ENCODE peak calls at places on chromosomes 2 and 18, in five cellular contexts. L is NCI-H1092 treated with DMSO at 0.1 percent for 48 hours; X is stimulated activated CD8-positive, alpha-beta memory T cell treated with anti-CD3 and anti-CD28 coated beads, Interleukin-15, amount 100 ng/mL, for 1 hour; O is HCT116; N is germinal center. U is an unnamed sample.

GRCh38 chr2:196278491-196278911 is 107.1 kb upstream of the STK17B start:
- DNase-seq in L (no peak), X (no peak), O (no peak), N (no peak), U (peak)

GRCh38 chr18:49189772-49190171 is 239.0 kb upstream of the SMAD7 start:
- DNase-seq in L (no peak), X (no peak), O (no peak), N (no peak), U (no peak)

GRCh38 chr18:37565985-37566478 is 434 bp upstream of the CELF4 start:
- DNase-seq in L (peak), X (no peak), O (no peak), N (no peak), U (no peak)

GRCh38 chr2:152504618-152505017 is 169.6 kb downstream of the FMNL2 start:
- DNase-seq in L (no peak), X (no peak), O (no peak), N (no peak), U (no peak)

GRCh38 chr2:20205915-20206524 is 18.9 kb downstream of the SDC1 start:
- DNase-seq in L (no peak), X (no peak), O (no peak), N (no peak), U (no peak)

GRCh38 chr18:59063912-59064311 is 75.8 kb upstream of the SEC11C start:
- DNase-seq in L (no peak), X (no peak), O (no peak), N (no peak), U (no peak)

GRCh38 chr18:12741351-12741750 is 38.5 kb downstream of the PSMG2 start:
- DNase-seq in L (no peak), X (no peak), O (no peak), N (no peak), U (no peak)

GRCh38 chr2:176383836-176384442 is 114.7 kb downstream of the MTX2 start:
- DNase-seq in L (no peak), X (no peak), O (no peak), N (no peak), U (no peak)

GRCh38 chr2:143725425-143725824 is 596.2 kb downstream of the ARHGAP15 start:
- DNase-seq in L (no peak), X (no peak), O (no peak), N (no peak), U (no peak)

GRCh38 chr2:44997948-44998347 is 11.3 kb downstream of the SIX2 start:
- DNase-seq in L (no peak), X (no peak), O (no peak), N (no peak), U (no peak)

GRCh38 chr18:28816155-28816554 is 639.2 kb upstream of the CDH2 start:
- DNase-seq in L (no peak), X (no peak), O (no peak), N (no peak), U (no peak)

GRCh38 chr18:76441668-76442412 is 53.2 kb downstream of the ZNF516 start:
- DNase-seq in L (no peak), X (no peak), O (no peak), N (no peak), U (no peak)